ENCODE peak calls at places on chromosome 18, in ten cellular contexts. Z is Daoy; P is heart right ventricle; L is stimulated activated CD8-positive, alpha-beta memory T cell treated with anti-CD3 and anti-CD28 coated beads, Interleukin-7, amount 100 ng/mL, for 24 hours; B is HCEC 1CT; K is PC-3; C is HS-27A; U is iPS-NIHi11; W is CD4-positive, alpha-beta memory T cell; T is stomach. H is an unnamed sample.

GRCh38 chr18:48422947-48423378 is 13.8 kb upstream of the ZBTB7C start:
- DNase-seq in C (no peak), U (peak), P (no peak), L (no peak), Z (no peak), K (no peak), W (no peak), T (no peak), B (no peak), H (no peak)

GRCh38 chr18:66222174-66222573 is 381.7 kb downstream of the CDH19 start:
- DNase-seq in P (no peak), L (no peak), W (no peak), B (no peak), K (peak), T (no peak), Z (no peak), C (no peak), U (no peak), H (no peak)

GRCh38 chr18:55484773-55485172 is 103.2 kb downstream of the TCF4 start:
- DNase-seq in W (no peak), L (no peak), C (no peak), U (no peak), Z (no peak), B (no peak), T (no peak), K (no peak), P (no peak), H (no peak)

GRCh38 chr18:627211-627610 is 30.2 kb upstream of the TYMS start:
- DNase-seq in C (no peak), K (no peak), U (no peak), T (no peak), Z (no peak), P (no peak), W (no peak), B (no peak), L (no peak), H (no peak)

GRCh38 chr18:60331890-60332289 is 40.7 kb downstream of the MC4R start:
- DNase-seq in U (no peak), P (no peak), L (no peak), B (no peak), C (no peak), Z (no peak), W (no peak), K (no peak), T (no peak), H (no peak)

GRCh38 chr18:48428494-48429177 is 19.5 kb upstream of the ZBTB7C start:
- DNase-seq in W (no peak), L (no peak), Z (no peak), P (no peak), T (no peak), B (peak), U (no peak), K (no peak), C (no peak), H (no peak)

GRCh38 chr18:74540689-74541421 is 6.6 kb downstream of the CNDP1 start:
- DNase-seq in L (no peak), W (no peak), C (no peak), K (no peak), B (peak), U (peak), T (peak), Z (no peak), P (no peak), H (no peak)

GRCh38 chr18:32274307-32274706 is 84.5 kb downstream of the MEP1B start:
- DNase-seq in Z (no peak), W (no peak), C (no peak), T (no peak), P (no peak), L (no peak), K (no peak), U (no peak), B (no peak), H (no peak)

GRCh38 chr18:55634545-55634944 is 46.6 kb upstream of the TCF4 start:
- DNase-seq in L (no peak), C (no peak), U (no peak), T (no peak), B (peak), P (no peak), K (peak), Z (no peak), W (no peak), H (no peak)

GRCh38 chr18:42559292-42559691 is 556.2 kb downstream of the RIT2 start:
- DNase-seq in Z (no peak), B (no peak), W (no peak), L (no peak), T (no peak), U (no peak), C (no peak), P (no peak), K (no peak), H (no peak)

GRCh38 chr18:23106575-23106974 is 28.7 kb upstream of the CABLES1 start:
- DNase-seq in W (no peak), U (peak), Z (peak), L (no peak), P (no peak), T (no peak), B (peak), C (peak), K (peak), H (no peak)

GRCh38 chr18:73544618-73545017 is 603.0 kb downstream of the FBXO15 start:
- DNase-seq in T (no peak), L (no peak), W (no peak), U (no peak), K (no peak), Z (no peak), C (no peak), P (no peak), B (no peak), H (no peak)

GRCh38 chr18:78875268-78875997 is 104.2 kb upstream of the SALL3 start:
- DNase-seq in Z (peak), W (peak), K (peak), B (no peak), P (no peak), U (peak), C (no peak), L (no peak), T (no peak), H (no peak)

GRCh38 chr18:50879302-50880107 is 587 bp downstream of the ME2 start:
- DNase-seq in K (peak), B (peak), Z (peak), U (no peak), W (peak), C (no peak), P (peak), L (peak), T (peak), H (peak)

GRCh38 chr18:70920840-70921374 is 632.1 kb downstream of the SOCS6 start:
- DNase-seq in K (no peak), L (no peak), C (no peak), U (no peak), T (no peak), Z (no peak), P (no peak), W (no peak), B (no peak), H (no peak)

GRCh38 chr18:63683152-63683551 is 19.6 kb upstream of the SERPINB11 start:
- DNase-seq in L (no peak), W (no peak), Z (peak), K (peak), T (peak), P (no peak), C (peak), U (peak), B (peak), H (no peak)

GRCh38 chr18:56322403-56322802 is 316.0 kb downstream of the TXNL1 start:
- DNase-seq in W (no peak), Z (no peak), U (no peak), C (no peak), L (no peak), B (no peak), P (peak), K (no peak), T (no peak), H (no peak)

GRCh38 chr18:24924066-24924716 is 427.8 kb downstream of the ZNF521 start:
- DNase-seq in L (no peak), U (no peak), C (no peak), P (no peak), Z (no peak), K (no peak), W (no peak), B (no peak), T (no peak), H (no peak)

GRCh38 chr18:25326231-25327042 is 25.5 kb downstream of the ZNF521 start:
- DNase-seq in K (no peak), U (no peak), T (no peak), Z (no peak), C (no peak), L (no peak), W (no peak), B (no peak), P (no peak), H (no peak)

GRCh38 chr18:44673256-44673950 is 7.3 kb upstream of the SETBP1 start:
- DNase-seq in W (no peak), L (no peak), P (no peak), Z (no peak), T (no peak), U (no peak), C (no peak), B (no peak), K (no peak), H (no peak)

GRCh38 chr18:7021994-7022840 is 95.4 kb downstream of the LAMA1 start:
- DNase-seq in T (peak), W (no peak), L (no peak), P (no peak), C (peak), U (peak), B (peak), Z (peak), K (peak), H (no peak)

GRCh38 chr18:50418650-50419049 is 43.8 kb downstream of the SKA1 start:
- DNase-seq in T (no peak), U (no peak), L (no peak), B (no peak), Z (no peak), K (no peak), W (no peak), P (no peak), C (no peak), H (no peak)